ENCODE peak calls at places on chromosomes 16 and 17, in seven cellular contexts. Q, X, K, U, T, R and M are unnamed samples.

GRCh38 chr17:50028207-50029120 is 27.4 kb upstream of the ITGA3 start:
- DNase-seq in Q (peak), X (no peak), K (peak), U (peak), T (no peak), R (peak), M (peak)

GRCh38 chr16:8691728-8692127 is 17.3 kb downstream of the ABAT start:
- DNase-seq in Q (no peak), X (no peak), K (no peak), U (no peak), T (no peak), R (no peak), M (no peak)

GRCh38 chr16:66250686-66251405 is 115.6 kb upstream of the CDH5 start:
- DNase-seq in Q (peak), X (no peak), K (no peak), U (peak), T (peak), R (no peak), M (no peak)

GRCh38 chr17:8125947-8126305 is 2.0 kb upstream of the HES7 start:
- DNase-seq in Q (no peak), X (no peak), K (no peak), U (no peak), T (no peak), R (no peak), M (no peak)

GRCh38 chr17:61459968-61460718 is 7.9 kb downstream of the TBX4 start:
- DNase-seq in Q (no peak), X (no peak), K (no peak), U (no peak), T (no peak), R (no peak), M (no peak)

GRCh38 chr16:24639769-24640168 is 89.7 kb upstream of the TNRC6A start:
- DNase-seq in Q (no peak), X (no peak), K (no peak), U (no peak), T (no peak), R (no peak), M (no peak)

GRCh38 chr17:75877752-75878173 is 618 bp downstream of the TRIM47 start:
- DNase-seq in Q (peak), X (peak), K (peak), U (peak), T (no peak), R (no peak), M (no peak)

GRCh38 chr17:29133146-29133713 is 47.0 kb downstream of the MYO18A start:
- DNase-seq in Q (no peak), X (no peak), K (no peak), U (no peak), T (peak), R (no peak), M (no peak)

GRCh38 chr16:57203451-57203850 is 17.3 kb downstream of the RSPRY1 start:
- DNase-seq in Q (no peak), X (no peak), K (no peak), U (no peak), T (no peak), R (no peak), M (no peak)

GRCh38 chr16:57863434-57864160 is 61.3 kb upstream of the KIFC3 start:
- DNase-seq in Q (peak), X (no peak), K (peak), U (peak), T (peak), R (no peak), M (no peak)